ENCODE peak calls at places on chromosomes 12 and 14, in five cellular contexts. B is GM12878, V is HepG2, A is K562, F is SK-N-SH. N is an unnamed sample.
A peak's percentile ranks its signal among the peaks of the same experiment; 100 is the strongest.

GRCh38 chr14:55864890-55865655 is 253.1 kb upstream of the PELI2 start:
- DNase-seq in B (no peak), V (no peak), A (peak; percentile 23), F (peak; percentile 13), N (no peak)

GRCh38 chr14:34052658-34053014 is 101.8 kb upstream of the EGLN3 start:
- DNase-seq in B (no peak), V (peak; percentile 77), A (no peak), F (no peak), N (no peak)

GRCh38 chr12:110229409-110229808 is 51.6 kb upstream of the ATP2A2 start:
- DNase-seq in B (no peak), V (no peak), A (no peak), F (no peak), N (no peak)

GRCh38 chr12:47120736-47121135 is 41.0 kb upstream of the AMIGO2 start:
- DNase-seq in B (no peak), V (no peak), A (no peak), F (no peak), N (no peak)

GRCh38 chr14:102891556-102891955 is 30.9 kb upstream of the AMN start:
- DNase-seq in B (no peak), V (no peak), A (no peak), F (no peak), N (peak; percentile 82)

GRCh38 chr12:42130670-42131402 is 13.8 kb downstream of the GXYLT1 start:
- DNase-seq in B (no peak), V (no peak), A (no peak), F (no peak), N (peak; percentile 64)

GRCh38 chr12:570949-571794 is 92.1 kb downstream of the NINJ2 start:
- DNase-seq in B (no peak), V (peak; percentile 58), A (peak; percentile 32), F (no peak), N (peak; percentile 80)

GRCh38 chr12:38850463-38850862 is 54.9 kb downstream of the CPNE8 start:
- DNase-seq in B (no peak), V (no peak), A (no peak), F (no peak), N (no peak)

GRCh38 chr14:32607399-32607798 is 278.3 kb downstream of the AKAP6 start:
- DNase-seq in B (no peak), V (no peak), A (no peak), F (peak; percentile 20), N (no peak)

GRCh38 chr14:73295198-73295796 is 58.0 kb downstream of the PAPLN start:
- DNase-seq in B (no peak), V (peak; percentile 27), A (peak; percentile 10), F (peak; percentile 58), N (peak; percentile 31)

GRCh38 chr12:65300679-65301349 is 22.3 kb downstream of the MSRB3 start:
- DNase-seq in B (no peak), V (peak; percentile 34), A (peak; percentile 21), F (no peak), N (peak; percentile 33)

GRCh38 chr12:42807251-42807650 is 217.7 kb upstream of the PRICKLE1 start:
- DNase-seq in B (no peak), V (no peak), A (no peak), F (no peak), N (no peak)

GRCh38 chr14:74684444-74684843 is 28.4 kb downstream of the AREL1 start:
- DNase-seq in B (peak; percentile 36), V (no peak), A (no peak), F (no peak), N (no peak)

GRCh38 chr14:100239200-100239839 is 376 bp downstream of the YY1 start:
- DNase-seq in B (no peak), V (no peak), A (peak; percentile 18), F (no peak), N (no peak)

GRCh38 chr12:102454808-102455760 is 25.3 kb downstream of the IGF1 start:
- DNase-seq in B (no peak), V (peak; percentile 10), A (no peak), F (no peak), N (peak; percentile 74)

GRCh38 chr12:24561411-24561871 is 387.5 kb downstream of the BCAT1 start:
- DNase-seq in B (no peak), V (no peak), A (no peak), F (no peak), N (peak; percentile 65)

GRCh38 chr12:12717586-12718381 is 616 bp downstream of the CDKN1B start:
- DNase-seq in B (no peak), V (no peak), A (no peak), F (peak; percentile 61), N (no peak)

GRCh38 chr12:95118138-95118787 is 44.8 kb upstream of the NR2C1 start:
- DNase-seq in B (no peak), V (peak; percentile 62), A (no peak), F (no peak), N (peak; percentile 89)

GRCh38 chr12:19746471-19746870 is 307.2 kb downstream of the AEBP2 start:
- DNase-seq in B (no peak), V (no peak), A (no peak), F (no peak), N (no peak)

GRCh38 chr12:25436206-25436912 is 116.7 kb downstream of the LMNTD1 start:
- DNase-seq in B (peak; percentile 20), V (peak; percentile 49), A (peak; percentile 18), F (peak; percentile 64), N (peak; percentile 89)

GRCh38 chr14:84482256-84483071 is 1047.5 kb upstream of the FLRT2 start:
- DNase-seq in B (no peak), V (no peak), A (no peak), F (no peak), N (peak; percentile 75)

GRCh38 chr14:106844608-106845285 is 1318.4 kb downstream of the TMEM121 start:
- DNase-seq in B (no peak), V (peak; percentile 44), A (no peak), F (peak; percentile 58), N (no peak)

GRCh38 chr14:41606249-41607118 is at the start of gene LRFN5:
- DNase-seq in B (no peak), V (no peak), A (no peak), F (peak; percentile 53), N (peak; percentile 49)

DNA sequence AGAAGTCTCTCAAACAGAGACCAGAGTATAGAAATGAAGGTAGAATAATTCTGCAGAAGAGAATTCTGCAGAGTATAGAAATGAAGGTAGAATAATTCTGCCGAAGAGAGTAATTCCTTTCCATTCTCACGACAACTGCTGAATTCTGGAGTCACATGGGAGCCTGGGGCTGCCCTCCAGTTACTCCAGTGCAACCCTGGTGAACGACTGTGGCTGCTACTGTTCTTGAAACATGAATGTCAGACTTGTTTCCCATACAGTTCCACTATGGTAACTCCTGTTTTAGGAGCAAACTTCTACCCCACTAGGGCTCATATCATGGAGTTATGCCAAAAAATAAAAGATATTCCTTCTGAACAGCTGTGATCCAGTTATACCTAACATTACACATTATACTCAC is 164.4 kb downstream of the KICS2 start:
- DNase-seq in B (no peak), V (no peak), A (no peak), F (no peak), N (no peak)
- H2AFZ ChIP-seq in B (no peak overlapping the region), V (no peak overlapping the region), A (no peak overlapping the region), F (no peak overlapping the region), N (no peak overlapping the region)

DNA sequence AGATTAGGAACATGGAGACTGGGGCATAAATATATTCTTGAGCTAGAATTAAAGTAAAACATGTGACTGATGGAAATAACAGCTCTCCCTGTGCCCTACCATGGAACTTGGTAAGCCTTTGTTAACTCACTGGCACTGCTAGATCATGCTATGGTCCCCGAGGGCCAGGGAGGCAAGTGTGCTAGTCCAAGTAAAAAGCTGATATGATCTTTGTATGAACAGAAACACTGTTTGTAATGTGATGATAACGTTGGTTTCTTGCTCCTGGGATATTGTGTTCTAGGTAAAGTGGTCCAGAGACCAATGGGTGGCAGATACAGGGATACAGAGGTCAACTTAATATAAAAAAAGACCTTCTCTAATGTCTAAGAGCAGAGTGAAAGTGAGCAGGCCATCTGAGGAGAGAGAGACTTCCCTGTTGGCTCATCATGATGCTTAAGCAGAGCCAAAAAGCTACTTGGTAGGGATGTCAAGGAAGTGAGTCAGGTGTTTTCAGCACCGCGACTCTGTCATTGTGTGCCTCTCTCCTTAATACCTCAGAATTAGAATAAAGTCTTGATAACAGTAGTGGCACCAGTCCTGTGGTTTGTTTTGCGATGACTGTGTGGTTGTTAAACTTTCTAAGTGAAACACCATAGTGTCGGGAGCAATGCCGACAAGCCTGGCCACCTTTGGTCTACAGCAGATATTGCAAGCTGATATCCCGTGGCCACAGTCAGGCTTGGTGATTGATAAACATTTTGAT is 27.7 kb downstream of the BICD1 start:
- DNase-seq in B (peak; percentile 61), V (no peak), A (no peak), F (peak; percentile 47), N (peak; percentile 83)
- TF ChIP-seq USF2 in B (no peak), V (no peak), A (no peak), F (no peak), N (no peak)

GRCh38 chr14:81453166-81453766 is 53.1 kb upstream of the STON2 start:
- DNase-seq in B (no peak), V (peak; percentile 47), A (peak; percentile 38), F (peak; percentile 65), N (peak; percentile 43)
- H2AFZ ChIP-seq in B (no peak overlapping the region), V (peak overlapping the region; percentile 50), A (peak overlapping the region; percentile 77), F (peak overlapping the region; percentile 67), N (peak overlapping the region; percentile 72)

GRCh38 chr12:5318874-5319273 is 113.0 kb upstream of the NTF3 start:
- DNase-seq in B (no peak), V (no peak), A (no peak), F (no peak), N (peak; percentile 87)
- TF ChIP-seq USF2 in B (no peak), V (no peak), A (no peak), F (no peak), N (no peak)

DNA sequence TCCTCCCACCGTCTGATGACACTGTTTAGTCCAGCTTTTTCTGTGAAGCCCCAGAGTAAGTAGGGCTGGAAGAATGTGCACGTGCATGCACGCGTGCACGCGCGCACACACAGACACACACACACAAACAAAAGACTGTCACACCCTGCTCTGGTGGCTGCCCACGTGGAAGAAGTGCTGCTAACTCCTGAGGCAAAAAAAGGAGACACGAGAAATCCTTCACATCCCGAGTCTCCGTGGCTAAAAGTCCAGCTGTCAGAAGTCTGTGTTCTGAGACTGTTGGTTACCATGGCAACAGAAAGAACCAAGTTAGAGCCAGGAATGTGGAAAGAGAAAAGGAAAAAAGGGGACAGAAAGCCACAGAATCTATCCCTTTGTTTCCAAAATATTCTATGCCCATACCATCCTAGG is 1.5 kb upstream of the C12orf71 start:
- DNase-seq in B (no peak), V (no peak), A (no peak), F (no peak), N (peak; percentile 71)
- H2AFZ ChIP-seq in B (no peak overlapping the region), V (no peak overlapping the region), A (no peak overlapping the region), F (no peak overlapping the region), N (peak overlapping the region; percentile 67)

GRCh38 chr12:5584776-5585560 is 153.1 kb downstream of the NTF3 start:
- DNase-seq in B (no peak), V (no peak), A (no peak), F (no peak), N (no peak)
- TF ChIP-seq USF2 in B (no peak), V (no peak), A (no peak), F (no peak), N (no peak)

GRCh38 chr12:70645494-70646317 is 8.5 kb upstream of the PTPRB start:
- DNase-seq in B (no peak), V (peak; percentile 41), A (peak; percentile 65), F (no peak), N (peak; percentile 85)
- H2AFZ ChIP-seq in B (no peak overlapping the region), V (no peak overlapping the region), A (peak overlapping the region; percentile 82), F (peak overlapping the region; percentile 71), N (peak overlapping the region; percentile 68)